ENCODE peak calls at places on chromosomes 12 and 14, in nine cellular contexts. Z is Peyer's patch, N is uterus, O is HCT116, H is heart left ventricle, A is IMR-90, B is esophagus squamous epithelium, M is body of pancreas, C is right lobe of liver. U is an unnamed sample.

GRCh38 chr12:132955094-132955932 is 793 bp downstream of the ZNF605 start:
- DNase-seq in Z (peak), N (peak), O (no peak), H (no peak), A (peak), B (no peak), M (peak), C (peak), U (peak)

GRCh38 chr12:50546441-50547318 is 41.9 kb downstream of the DIP2B start:
- DNase-seq in Z (no peak), N (no peak), O (no peak), H (no peak), A (no peak), B (no peak), M (no peak), C (no peak), U (no peak)

GRCh38 chr14:93880025-93880820 is 46.9 kb upstream of the FAM181A start:
- DNase-seq in Z (no peak), N (peak), O (no peak), H (no peak), A (no peak), B (no peak), M (no peak), C (no peak), U (no peak)

GRCh38 chr14:63248211-63248610 is 44.0 kb downstream of the RHOJ start:
- DNase-seq in Z (no peak), N (no peak), O (no peak), H (no peak), A (peak), B (no peak), M (no peak), C (no peak), U (no peak)

GRCh38 chr14:64663174-64663573 is 41.0 kb upstream of the PLEKHG3 start:
- DNase-seq in Z (no peak), N (no peak), O (no peak), H (no peak), A (peak), B (no peak), M (no peak), C (no peak), U (no peak)

GRCh38 chr12:105092336-105092735 is 8.1 kb upstream of the ALDH1L2 start:
- DNase-seq in Z (no peak), N (no peak), O (no peak), H (no peak), A (no peak), B (no peak), M (peak), C (no peak), U (no peak)

GRCh38 chr12:100020370-100020769 is 35.6 kb upstream of the ANKS1B start:
- DNase-seq in Z (no peak), N (no peak), O (no peak), H (no peak), A (peak), B (no peak), M (no peak), C (no peak), U (no peak)

GRCh38 chr12:33828326-33828725 is 194.0 kb upstream of the ALG10 start:
- DNase-seq in Z (no peak), N (no peak), O (no peak), H (no peak), A (no peak), B (no peak), M (no peak), C (no peak), U (no peak)

GRCh38 chr14:103715052-103716000 is at the start of the genes XRCC3 and ZFYVE21:
- DNase-seq in Z (peak), N (peak), O (peak), H (peak), A (peak), B (peak), M (peak), C (peak), U (peak)
- TF ChIP-seq POLR2A in Z (peak), N (peak), O (no peak), H (peak), A (peak), B (no peak), M (peak), C (peak), U (no peak)

DNA sequence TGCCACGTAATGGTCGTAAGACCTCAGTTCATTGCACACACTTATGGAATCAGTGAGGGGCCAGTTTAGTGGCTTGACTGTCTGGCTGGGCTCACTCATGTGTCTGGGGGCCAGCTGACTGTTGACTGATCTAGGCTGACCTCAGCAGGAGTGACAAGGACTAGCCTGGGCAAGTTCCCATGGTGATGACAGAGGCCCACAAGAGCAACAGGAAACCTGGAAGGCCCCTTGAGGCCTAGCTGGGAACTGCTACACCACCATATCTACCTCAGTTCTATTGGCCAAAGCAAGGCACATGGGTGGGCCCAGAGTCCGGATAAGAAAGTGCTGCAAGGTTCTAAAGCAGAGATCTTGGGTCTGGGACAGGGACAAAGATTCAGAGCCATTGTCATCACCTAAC is 21.3 kb upstream of the RFLNA start:
- DNase-seq in Z (no peak), N (no peak), O (peak), H (no peak), A (peak), B (no peak), M (no peak), C (no peak), U (no peak)
- TF ChIP-seq CTCF in Z (no peak), N (no peak), O (no peak), H (no peak), A (no peak), B (no peak), M (no peak), C (no peak), U (no peak)

DNA sequence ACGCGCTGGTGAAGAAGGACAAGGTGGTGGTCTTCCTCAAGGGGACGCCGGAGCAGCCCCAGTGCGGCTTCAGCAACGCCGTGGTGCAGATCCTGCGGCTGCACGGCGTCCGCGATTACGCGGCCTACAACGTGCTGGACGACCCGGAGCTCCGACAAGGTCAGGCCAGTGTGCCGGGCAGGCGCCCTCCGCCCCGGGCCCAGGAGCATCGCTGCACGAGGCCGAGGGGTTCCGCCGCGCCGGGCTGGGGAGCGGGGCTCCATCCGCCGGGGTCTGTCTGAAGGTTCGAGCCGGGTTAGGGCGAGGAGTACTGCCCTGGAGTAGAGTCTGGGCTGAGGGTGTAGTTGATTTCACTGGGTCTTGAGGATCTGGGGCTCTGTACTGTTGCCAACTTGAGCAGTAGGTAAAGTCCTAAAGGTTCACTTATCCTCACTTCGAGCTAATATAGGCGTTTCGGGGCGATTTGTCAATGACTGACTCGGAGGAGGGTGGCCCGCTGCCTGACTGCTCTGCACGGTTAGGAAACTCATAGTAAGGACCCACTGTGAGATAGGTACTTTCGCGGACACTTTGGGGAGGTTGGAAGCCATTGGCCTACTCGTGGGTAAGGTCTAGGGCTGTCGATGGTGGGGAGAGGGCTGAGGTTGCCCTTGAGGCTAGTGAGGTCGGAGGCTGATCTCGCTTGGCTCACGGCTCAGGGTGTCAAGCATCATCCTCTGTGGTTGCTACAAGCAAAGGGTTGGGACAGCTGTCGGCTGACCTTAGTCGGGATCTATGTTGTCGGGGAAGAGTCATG is 574 bp downstream of the GLRX5 start:
- DNase-seq in Z (peak), N (no peak), O (no peak), H (no peak), A (no peak), B (no peak), M (peak), C (peak), U (no peak)
- TF ChIP-seq POLR2A in Z (no peak), N (no peak), O (no peak), H (no peak), A (no peak), B (no peak), M (no peak), C (peak), U (no peak)

DNA sequence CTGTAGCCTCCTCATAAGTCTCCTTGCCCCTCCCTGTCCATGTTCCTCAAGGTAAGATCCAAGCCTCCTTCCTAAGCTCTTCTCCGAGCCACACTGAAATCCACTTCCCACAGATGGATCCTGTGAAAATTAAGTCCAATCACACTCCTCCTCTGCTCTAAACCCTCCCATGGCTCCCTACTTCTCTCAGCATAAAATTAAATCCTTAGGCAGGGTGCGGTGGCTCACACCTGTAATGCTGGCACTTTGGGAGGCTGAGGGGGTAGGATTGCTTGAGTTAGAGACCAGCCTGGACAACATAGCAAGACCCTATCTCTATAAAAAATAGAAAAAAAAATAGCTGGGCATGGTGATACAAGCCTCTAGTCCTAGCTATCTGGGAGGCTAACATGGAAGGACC is 2.3 kb downstream of the PHETA1 start:
- DNase-seq in Z (no peak), N (no peak), O (no peak), H (no peak), A (no peak), B (no peak), M (no peak), C (no peak), U (no peak)
- TF ChIP-seq CTCF in Z (no peak), N (no peak), O (no peak), H (no peak), A (no peak), B (no peak), M (no peak), C (no peak), U (no peak)

DNA sequence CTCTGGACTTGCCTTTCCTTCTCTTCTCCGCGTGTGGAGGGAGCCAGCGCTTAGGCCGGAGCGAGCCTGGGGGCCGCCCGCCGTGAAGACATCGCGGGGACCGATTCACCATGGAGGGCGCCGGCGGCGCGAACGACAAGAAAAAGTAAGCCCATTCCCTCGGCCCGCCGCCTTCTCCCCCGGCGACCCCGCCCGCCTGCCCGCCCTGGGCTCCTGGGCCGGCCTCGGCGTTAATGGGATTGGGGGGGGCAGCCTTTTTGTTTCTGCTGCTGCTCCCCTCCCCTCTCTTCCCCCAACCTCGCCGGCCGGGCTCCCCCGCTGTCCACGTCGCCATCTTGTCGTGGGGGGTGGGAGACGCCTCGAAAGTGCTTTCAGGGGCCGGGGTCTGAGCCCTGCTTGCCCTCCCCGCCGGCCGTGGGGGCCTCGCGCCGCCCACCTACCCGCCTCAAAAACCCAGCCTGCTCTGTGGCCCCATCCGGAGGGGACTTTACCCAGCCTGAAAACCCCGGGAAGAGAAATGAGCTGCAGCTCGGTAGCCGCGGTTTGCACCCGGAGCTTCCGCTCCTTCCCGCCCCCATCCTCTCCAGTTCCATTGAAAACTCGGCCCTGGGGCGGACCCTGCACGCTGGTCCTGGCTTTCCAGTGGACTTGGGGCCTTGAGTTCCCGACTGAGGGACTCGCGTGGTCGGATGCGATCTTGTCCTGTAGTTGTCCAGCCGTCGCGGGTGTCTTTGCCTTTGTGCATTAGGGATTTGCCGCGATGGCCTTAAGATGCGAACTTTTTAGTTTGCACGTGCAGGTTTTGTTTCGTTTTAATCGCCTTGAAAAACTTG is 598 bp downstream of the HIF1A start:
- DNase-seq in Z (peak), N (peak), O (no peak), H (peak), A (peak), B (no peak), M (peak), C (peak), U (peak)
- TF ChIP-seq POLR2A in Z (no peak), N (no peak), O (no peak), H (no peak), A (no peak), B (no peak), M (no peak), C (no peak), U (no peak)

GRCh38 chr12:121798807-121799174 is 5.0 kb upstream of the SETD1B start:
- DNase-seq in Z (no peak), N (no peak), O (no peak), H (no peak), A (no peak), B (no peak), M (no peak), C (no peak), U (no peak)

GRCh38 chr12:121799175-121799841 is 4.5 kb upstream of the SETD1B start:
- DNase-seq in Z (peak), N (peak), O (peak), H (peak), A (peak), B (no peak), M (peak), C (peak), U (peak)

GRCh38 chr12:121795029-121795977 is 1.8 kb upstream of the RHOF start:
- DNase-seq in Z (peak), N (peak), O (peak), H (peak), A (peak), B (no peak), M (peak), C (peak), U (peak)

GRCh38 chr12:121797937-121798801 is 4.7 kb upstream of the RHOF start:
- DNase-seq in Z (peak), N (peak), O (no peak), H (peak), A (peak), B (no peak), M (peak), C (peak), U (peak)

DNA sequence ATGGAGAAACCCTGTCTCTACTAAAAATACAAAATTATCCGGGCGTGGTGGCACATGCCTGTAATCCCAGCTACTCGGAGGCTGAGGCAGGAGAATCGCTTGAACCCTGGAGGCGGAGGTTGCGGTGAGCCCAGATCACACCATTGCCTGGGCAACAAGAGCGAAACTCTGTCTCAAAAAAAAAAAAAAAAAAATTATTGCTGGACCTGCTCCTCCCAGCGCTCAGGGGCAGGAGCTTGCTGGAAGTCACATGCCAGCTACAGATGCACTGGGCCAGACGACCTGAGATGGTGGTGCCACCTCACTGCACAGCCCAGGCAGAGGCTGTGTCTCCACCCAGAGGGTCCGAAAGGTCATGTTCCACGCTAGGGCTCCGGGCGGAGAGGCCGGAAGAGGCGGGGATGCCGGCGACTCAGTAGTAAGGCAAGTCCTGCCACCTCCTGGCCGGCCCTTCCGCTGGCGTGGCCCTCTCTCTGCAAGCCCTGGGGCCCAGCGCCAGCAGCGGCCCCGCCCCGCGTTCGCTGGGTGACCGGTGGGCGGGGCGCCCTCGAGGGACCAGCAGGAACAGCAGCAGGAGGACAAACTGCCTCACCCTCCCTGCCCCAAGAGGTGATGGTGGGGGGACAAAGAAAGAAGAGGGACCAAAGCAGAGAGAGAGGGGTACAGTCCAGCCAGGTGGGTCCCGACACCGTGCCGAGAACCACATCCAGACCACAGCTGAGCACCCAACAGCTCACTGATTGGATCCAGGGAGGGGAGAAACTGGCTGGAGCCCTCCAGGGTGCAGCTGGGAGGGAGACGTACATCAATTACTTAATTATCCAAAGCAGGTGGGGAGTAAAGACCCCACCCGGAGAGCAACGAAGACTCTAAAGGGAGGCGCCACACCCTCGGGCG is 3.6 kb upstream of the RHOF start:
- DNase-seq in Z (peak), N (peak), O (peak), H (peak), A (peak), B (no peak), M (peak), C (peak), U (peak)
- TF ChIP-seq CTCF in Z (peak), N (peak), O (no peak), H (peak), A (peak), B (peak), M (peak), C (peak), U (peak)

DNA sequence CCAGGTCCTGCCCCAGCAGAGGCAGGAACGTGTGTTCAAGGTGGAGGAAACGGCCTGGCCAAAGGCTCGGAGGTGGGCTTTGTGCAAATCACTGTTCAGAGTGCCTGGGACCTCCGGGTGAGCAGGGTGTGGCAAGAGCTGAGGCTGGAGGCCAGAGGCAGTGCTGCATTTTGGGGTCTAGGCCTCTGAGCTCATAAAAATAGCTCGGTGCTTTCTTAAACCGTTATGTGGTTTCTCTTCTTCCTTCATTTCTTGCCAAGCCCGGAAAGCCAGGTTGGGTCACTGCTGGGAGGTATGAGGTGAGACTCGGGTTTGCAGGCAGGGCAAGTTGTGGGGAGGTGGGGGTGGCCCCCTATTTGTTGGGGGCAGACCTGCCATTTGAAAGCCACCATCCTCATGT is 178.8 kb upstream of the MYL2 start:
- DNase-seq in Z (no peak), N (no peak), O (no peak), H (no peak), A (no peak), B (no peak), M (no peak), C (no peak), U (no peak)
- TF ChIP-seq POLR2A in Z (no peak), N (no peak), O (no peak), H (no peak), A (no peak), B (no peak), M (no peak), C (no peak), U (no peak)

GRCh38 chr14:99441157-99441870 is 39.3 kb downstream of the SETD3 start:
- DNase-seq in Z (no peak), N (no peak), O (no peak), H (no peak), A (no peak), B (no peak), M (no peak), C (no peak), U (no peak)
- TF ChIP-seq CTCF in Z (no peak), N (no peak), O (no peak), H (no peak), A (peak), B (no peak), M (no peak), C (no peak), U (no peak)

U was measured in stomach.